ENCODE peak calls at places on chromosomes 12 and 14, in seven cellular contexts. Y, J, E, S, N, U and I are unnamed samples. For H3K4me1, the result is how much of the 10 kb centered on the place peaks cover.

GRCh38 chr14:64082837-64083236 is 211.3 kb downstream of the ESR2 start:
- DNase-seq in Y (no peak), J (no peak), E (no peak), S (no peak), N (no peak), U (no peak), I (peak)

GRCh38 chr12:78271546-78271945 is 440.9 kb downstream of the NAV3 start:
- DNase-seq in Y (no peak), J (no peak), E (peak), S (no peak), N (no peak), U (no peak), I (no peak)

GRCh38 chr14:105074601-105075053 is 9.4 kb upstream of the GPR132 start:
- DNase-seq in Y (no peak), J (no peak), E (no peak), S (peak), N (no peak), U (no peak), I (no peak)

GRCh38 chr14:65304963-65305362 is 107.6 kb upstream of the FUT8 start:
- DNase-seq in Y (no peak), J (no peak), E (no peak), S (no peak), N (no peak), U (no peak), I (peak)

GRCh38 chr14:34356267-34356660 is 105.8 kb downstream of the SPTSSA start:
- DNase-seq in Y (no peak), J (no peak), E (peak), S (no peak), N (no peak), U (no peak), I (no peak)

GRCh38 chr14:39258782-39259545 is 25.2 kb downstream of the MIA2 start:
- DNase-seq in Y (no peak), J (no peak), E (no peak), S (no peak), N (no peak), U (no peak), I (no peak)

GRCh38 chr12:105196090-105196489 is 39.9 kb downstream of the APPL2 start:
- DNase-seq in Y (no peak), J (no peak), E (no peak), S (no peak), N (no peak), U (no peak), I (no peak)

GRCh38 chr12:62772556-62772955 is 162.4 kb downstream of the PPM1H start:
- DNase-seq in Y (no peak), J (no peak), E (peak), S (no peak), N (no peak), U (no peak), I (no peak)

GRCh38 chr14:59098377-59098776 is 90.1 kb upstream of the DAAM1 start:
- DNase-seq in Y (no peak), J (no peak), E (peak), S (no peak), N (peak), U (no peak), I (no peak)

GRCh38 chr12:49698619-49699545 is 8.3 kb downstream of the FMNL3 start:
- DNase-seq in Y (peak), J (no peak), E (peak), S (no peak), N (no peak), U (peak), I (no peak)

GRCh38 chr12:109888179-109889020 is 8.1 kb upstream of the GLTP start:
- DNase-seq in Y (no peak), J (no peak), E (peak), S (no peak), N (peak), U (no peak), I (no peak)

GRCh38 chr14:55707365-55707804 is 127.4 kb downstream of the KTN1 start:
- DNase-seq in Y (no peak), J (no peak), E (peak), S (no peak), N (peak), U (no peak), I (no peak)

GRCh38 chr12:91001306-91001705 is 3.5 kb downstream of the EPYC start:
- DNase-seq in Y (no peak), J (no peak), E (no peak), S (no peak), N (no peak), U (no peak), I (no peak)

GRCh38 chr12:14238224-14238792 is 127.2 kb upstream of the ATF7IP start:
- DNase-seq in Y (no peak), J (no peak), E (peak), S (no peak), N (peak), U (no peak), I (no peak)

GRCh38 chr12:47901285-47902093 is 3.3 kb downstream of the VDR start:
- DNase-seq in Y (no peak), J (no peak), E (no peak), S (no peak), N (no peak), U (no peak), I (no peak)

GRCh38 chr12:106239241-106239950 is 8.4 kb downstream of the CKAP4 start:
- DNase-seq in Y (no peak), J (no peak), E (no peak), S (peak), N (no peak), U (no peak), I (no peak)

GRCh38 chr12:34398366-34398705 is 376.0 kb downstream of the ALG10 start:
- DNase-seq in Y (peak), J (peak), E (no peak), S (no peak), N (no peak), U (peak), I (peak)

GRCh38 chr12:62917066-62917465 is 17.9 kb downstream of the PPM1H start:
- DNase-seq in Y (no peak), J (no peak), E (no peak), S (no peak), N (no peak), U (no peak), I (no peak)

GRCh38 chr14:100450049-100450448 is 126.9 kb downstream of the SLC25A47 start:
- DNase-seq in Y (no peak), J (no peak), E (no peak), S (no peak), N (no peak), U (no peak), I (peak)

GRCh38 chr12:50537538-50537919 is 32.7 kb downstream of the DIP2B start:
- DNase-seq in Y (no peak), J (no peak), E (peak), S (no peak), N (peak), U (no peak), I (no peak)

GRCh38 chr12:54216580-54217308 is 28.0 kb upstream of the SMUG1 start:
- DNase-seq in Y (peak), J (peak), E (peak), S (no peak), N (peak), U (peak), I (peak)
- H3K4me3 ChIP-seq in Y (peak), J (peak), E (peak), S (peak), N (peak), U (peak), I (no peak)

GRCh38 chr14:81187832-81188522 is 32.8 kb downstream of the GTF2A1 start:
- DNase-seq in Y (no peak), J (no peak), E (no peak), S (no peak), N (no peak), U (no peak), I (no peak)

GRCh38 chr14:81193924-81194633 is 26.7 kb downstream of the GTF2A1 start:
- DNase-seq in Y (no peak), J (no peak), E (no peak), S (no peak), N (no peak), U (no peak), I (no peak)

GRCh38 chr14:81192594-81192993 is 28.2 kb downstream of the GTF2A1 start:
- DNase-seq in Y (no peak), J (no peak), E (no peak), S (no peak), N (no peak), U (no peak), I (no peak)
- TF ChIP-seq POLR2A in Y (no peak), J (no peak), E (no peak), S (no peak), N (no peak), U (no peak), I (no peak)

GRCh38 chr14:70213721-70214282 is 25.1 kb upstream of the SLC8A3 start:
- DNase-seq in Y (no peak), J (no peak), E (no peak), S (no peak), N (no peak), U (no peak), I (no peak)
- H3K4me1 ChIP-seq in Y (under half), J (under half), E (under half), S (under half), N (under half), U (under half), I (under half)

DNA sequence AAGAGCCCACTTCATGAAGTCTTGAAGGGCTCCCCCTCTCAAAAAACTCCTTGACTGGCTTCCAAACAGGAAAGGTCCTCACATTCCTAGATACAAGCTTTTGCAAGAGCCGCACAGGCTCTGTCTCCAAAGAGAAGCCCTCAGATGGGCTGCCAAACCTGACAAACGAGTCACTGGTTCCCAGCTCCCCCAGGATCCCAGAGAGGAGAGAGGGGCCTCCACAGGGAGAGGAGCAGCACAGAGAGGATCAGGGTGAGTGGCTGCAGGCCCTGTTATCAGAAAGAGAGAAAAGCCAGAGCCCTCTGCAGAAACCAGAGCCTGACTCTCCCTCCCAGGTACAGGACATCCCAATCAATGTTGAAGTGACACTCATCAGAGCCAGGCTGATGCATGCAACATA is 5.8 kb downstream of the NID2 start:
- DNase-seq in Y (no peak), J (no peak), E (peak), S (no peak), N (no peak), U (no peak), I (no peak)
- H3K4me3 ChIP-seq in Y (no peak), J (no peak), E (no peak), S (no peak), N (no peak), U (no peak), I (no peak)

GRCh38 chr12:96399081-96399918 is 939 bp downstream of the CDK17 start:
- DNase-seq in Y (peak), J (peak), E (peak), S (peak), N (peak), U (peak), I (peak)
- TF ChIP-seq POLR2A in Y (no peak), J (peak), E (peak), S (peak), N (peak), U (no peak), I (no peak)

GRCh38 chr12:124920353-124920935 is 6.0 kb upstream of the UBC start:
- DNase-seq in Y (no peak), J (no peak), E (no peak), S (no peak), N (no peak), U (no peak), I (no peak)

GRCh38 chr12:124917135-124917840 is 2.8 kb upstream of the UBC start:
- DNase-seq in Y (peak), J (peak), E (peak), S (peak), N (peak), U (peak), I (peak)

GRCh38 chr12:124917841-124918621 is 3.6 kb upstream of the UBC start:
- DNase-seq in Y (no peak), J (no peak), E (peak), S (no peak), N (no peak), U (no peak), I (no peak)

GRCh38 chr12:124921200-124922008 is 7.0 kb upstream of the UBC start:
- DNase-seq in Y (peak), J (peak), E (peak), S (no peak), N (peak), U (peak), I (peak)

GRCh38 chr12:124919646-124920352 is 5.3 kb upstream of the UBC start:
- DNase-seq in Y (no peak), J (no peak), E (peak), S (no peak), N (peak), U (no peak), I (no peak)
- H3K4me1 ChIP-seq in Y (under half), J (under half), E (under half), S (half or more), N (half or more), U (half or more), I (under half)

DNA sequence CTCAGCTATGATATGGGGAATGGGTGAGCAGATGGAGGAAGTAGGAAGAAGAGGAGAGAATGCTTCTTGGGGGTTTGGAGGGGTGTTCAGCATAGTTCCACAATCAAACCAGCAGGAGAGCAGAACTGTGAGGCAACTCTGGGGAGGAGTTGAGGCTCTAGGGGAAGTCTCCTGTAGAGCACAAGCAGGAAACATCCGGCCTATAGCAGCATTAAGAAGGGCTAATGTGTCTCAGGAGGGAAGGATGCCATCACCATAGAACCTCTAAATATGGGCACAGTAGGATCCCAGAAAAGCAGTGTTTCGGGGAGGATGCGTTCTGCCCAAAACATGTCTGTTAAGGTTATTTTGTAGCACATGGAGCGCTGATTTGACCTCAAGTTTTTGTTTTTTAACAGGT is 8.4 kb upstream of the SALL2 start:
- DNase-seq in Y (no peak), J (no peak), E (no peak), S (no peak), N (no peak), U (no peak), I (no peak)
- H3K4me3 ChIP-seq in Y (peak), J (no peak), E (no peak), S (no peak), N (no peak), U (no peak), I (no peak)